ENCODE peak calls at places on chromosomes 11 and 22, in seven cellular contexts. J is CD8-positive, alpha-beta T cell; E is cardiac muscle cell; G is right lobe of liver; T is left lung; S is HFF-Myc; I is GM13977. U is an unnamed sample.

GRCh38 chr11:2551131-2551530 is 106.3 kb downstream of the KCNQ1 start:
- DNase-seq in J (no peak), E (no peak), G (peak), T (no peak), S (no peak), I (no peak), U (no peak)

GRCh38 chr11:90242894-90243416 is 20.1 kb upstream of the CHORDC1 start:
- DNase-seq in J (no peak), E (no peak), G (no peak), T (no peak), S (no peak), I (no peak), U (no peak)

GRCh38 chr11:64353101-64353738 is 5.7 kb upstream of the RPS6KA4 start:
- DNase-seq in J (no peak), E (no peak), G (no peak), T (peak), S (no peak), I (no peak), U (no peak)

GRCh38 chr11:108697872-108698473 is 33.1 kb downstream of the DDX10 start:
- DNase-seq in J (no peak), E (peak), G (no peak), T (no peak), S (peak), I (peak), U (peak)

GRCh38 chr22:29756341-29756740 is 10.5 kb downstream of the ZMAT5 start:
- DNase-seq in J (no peak), E (no peak), G (no peak), T (peak), S (no peak), I (no peak), U (no peak)

GRCh38 chr11:113667801-113668200 is 38.3 kb downstream of the TMPRSS5 start:
- DNase-seq in J (no peak), E (no peak), G (no peak), T (no peak), S (no peak), I (no peak), U (no peak)

GRCh38 chr22:28019881-28020861 is 101.1 kb upstream of the PITPNB start:
- DNase-seq in J (peak), E (peak), G (peak), T (peak), S (no peak), I (peak), U (peak)

GRCh38 chr11:64675417-64676252 is 47.4 kb downstream of the NRXN2 start:
- DNase-seq in J (no peak), E (peak), G (no peak), T (no peak), S (no peak), I (no peak), U (peak)

GRCh38 chr11:65262381-65262680 is 569 bp downstream of the POLA2 start:
- DNase-seq in J (no peak), E (no peak), G (no peak), T (no peak), S (no peak), I (no peak), U (no peak)

GRCh38 chr11:133747409-133747808 is 97.9 kb downstream of the SPATA19 start:
- DNase-seq in J (no peak), E (no peak), G (no peak), T (no peak), S (no peak), I (no peak), U (peak)

GRCh38 chr11:46277623-46278386 is at the start of gene CREB3L1:
- DNase-seq in J (no peak), E (peak), G (no peak), T (no peak), S (no peak), I (no peak), U (peak)

GRCh38 chr11:1078191-1078601 is 3.5 kb downstream of the MUC2 start:
- DNase-seq in J (no peak), E (no peak), G (no peak), T (peak), S (no peak), I (no peak), U (peak)

GRCh38 chr11:26632691-26633159 is 60.7 kb upstream of the MUC15 start:
- DNase-seq in J (no peak), E (no peak), G (no peak), T (no peak), S (no peak), I (no peak), U (no peak)

GRCh38 chr11:10461276-10461790 is 6.3 kb downstream of the AMPD3 start:
- DNase-seq in J (no peak), E (no peak), G (no peak), T (no peak), S (no peak), I (no peak), U (no peak)

GRCh38 chr22:50276143-50276542 is 6.0 kb upstream of the MAPK11 start:
- DNase-seq in J (no peak), E (peak), G (peak), T (peak), S (no peak), I (peak), U (peak)

GRCh38 chr11:40754297-40754696 is 705.2 kb downstream of the LRRC4C start:
- DNase-seq in J (no peak), E (no peak), G (no peak), T (no peak), S (no peak), I (no peak), U (no peak)

GRCh38 chr22:26656896-26657851 is at the start of gene MIAT:
- DNase-seq in J (peak), E (peak), G (peak), T (peak), S (no peak), I (peak), U (peak)

GRCh38 chr11:129785383-129786111 is 30.1 kb upstream of the TMEM45B start:
- DNase-seq in J (no peak), E (peak), G (no peak), T (no peak), S (no peak), I (no peak), U (no peak)

GRCh38 chr11:44944853-44945235 is 5.8 kb downstream of the TP53I11 start:
- DNase-seq in J (no peak), E (no peak), G (no peak), T (peak), S (no peak), I (no peak), U (no peak)

GRCh38 chr11:72179804-72180396 is 12.0 kb upstream of the FOLR1 start:
- DNase-seq in J (no peak), E (no peak), G (no peak), T (no peak), S (no peak), I (no peak), U (no peak)

GRCh38 chr11:123357990-123358827 is 71.9 kb upstream of the GRAMD1B start:
- DNase-seq in J (no peak), E (peak), G (peak), T (peak), S (no peak), I (peak), U (peak)

GRCh38 chr11:64023731-64024710 is 11.7 kb upstream of the FLRT1 start:
- DNase-seq in J (no peak), E (no peak), G (no peak), T (no peak), S (no peak), I (no peak), U (no peak)

GRCh38 chr11:8928981-8929615 is 3.6 kb downstream of the C11orf16 start:
- DNase-seq in J (no peak), E (no peak), G (no peak), T (no peak), S (no peak), I (no peak), U (no peak)

GRCh38 chr22:44452531-44453420 is 45.3 kb downstream of the RTL6 start:
- DNase-seq in J (no peak), E (no peak), G (no peak), T (no peak), S (no peak), I (no peak), U (no peak)

GRCh38 chr22:46561435-46561905 is 24.1 kb upstream of the CELSR1 start:
- DNase-seq in J (no peak), E (no peak), G (no peak), T (peak), S (no peak), I (peak), U (peak)

GRCh38 chr22:45163074-45163416 is 680 bp upstream of the NUP50 start:
- DNase-seq in J (no peak), E (peak), G (no peak), T (no peak), S (no peak), I (peak), U (peak)

GRCh38 chr22:23115825-23116494 is 25.8 kb downstream of the RSPH14 start:
- DNase-seq in J (no peak), E (no peak), G (no peak), T (no peak), S (no peak), I (no peak), U (no peak)

GRCh38 chr11:27721505-27722116 is 21.4 kb upstream of the BDNF start:
- DNase-seq in J (no peak), E (no peak), G (no peak), T (no peak), S (no peak), I (no peak), U (no peak)

GRCh38 chr11:27723685-27724084 is 23.4 kb upstream of the BDNF start:
- DNase-seq in J (no peak), E (no peak), G (no peak), T (no peak), S (no peak), I (no peak), U (no peak)

GRCh38 chr11:27720277-27720830 is 20.1 kb upstream of the BDNF start:
- DNase-seq in J (no peak), E (peak), G (peak), T (no peak), S (no peak), I (peak), U (peak)

GRCh38 chr11:27722117-27722844 is 22.0 kb upstream of the BDNF start:
- DNase-seq in J (no peak), E (peak), G (no peak), T (peak), S (no peak), I (peak), U (peak)

GRCh38 chr11:27722945-27723344 is 22.7 kb upstream of the BDNF start:
- DNase-seq in J (no peak), E (peak), G (no peak), T (no peak), S (no peak), I (peak), U (peak)
- TF ChIP-seq CTCF in J (no peak), E (no peak), G (no peak), T (no peak), S (no peak), I (no peak), U (no peak)

GRCh38 chr11:6612816-6613136 is 760 bp upstream of the TAF10 start:
- DNase-seq in J (no peak), E (no peak), G (no peak), T (no peak), S (no peak), I (no peak), U (peak)
- TF ChIP-seq CTCF in J (peak), E (peak), G (peak), T (no peak), S (peak), I (peak), U (peak)

DNA sequence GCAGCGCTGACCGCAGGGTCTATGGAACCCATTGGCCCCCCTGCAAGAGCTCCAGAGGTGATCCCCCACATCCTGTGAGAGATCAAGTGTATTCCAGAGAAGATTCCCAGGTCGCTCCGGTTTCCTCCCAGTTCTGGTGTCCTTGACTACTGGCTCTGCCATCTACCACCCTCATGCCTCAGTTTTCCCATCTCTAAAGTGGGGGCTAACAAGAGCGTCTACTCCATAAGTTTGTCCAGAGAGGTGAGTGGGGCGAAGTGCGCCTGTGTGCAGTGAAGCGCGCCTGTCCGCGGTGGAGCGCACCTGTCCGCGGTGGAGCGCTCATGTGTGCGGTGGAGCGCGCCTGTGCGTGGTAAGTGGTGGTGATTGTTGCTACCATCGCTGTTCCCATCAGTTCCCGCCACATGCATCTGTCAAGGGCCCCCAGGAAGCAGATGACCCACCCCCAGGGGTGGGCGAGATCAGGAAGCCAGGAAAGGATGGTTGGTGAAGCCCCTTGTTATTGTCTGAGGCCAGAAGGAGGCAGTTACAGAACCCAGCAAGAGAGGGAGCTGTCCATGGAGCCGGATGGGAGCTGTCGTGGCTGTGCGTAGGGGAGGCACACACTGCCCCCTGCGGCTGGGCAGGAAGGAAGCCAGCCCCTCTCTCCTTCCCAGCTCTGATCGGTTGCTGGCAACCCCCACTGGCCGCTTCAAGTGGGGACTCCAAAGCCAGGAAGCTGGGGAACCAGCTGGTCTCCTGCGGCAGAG is 73.2 kb upstream of the FGF3 start:
- DNase-seq in J (no peak), E (no peak), G (no peak), T (peak), S (no peak), I (no peak), U (peak)
- TF ChIP-seq CTCF in J (no peak), E (peak), G (no peak), T (no peak), S (peak), I (no peak), U (peak)

GRCh38 chr11:118435893-118436624 is at the start of gene KMT2A:
- DNase-seq in J (peak), E (peak), G (peak), T (peak), S (peak), I (peak), U (peak)

GRCh38 chr11:118436639-118437045 is 350 bp downstream of the KMT2A start:
- DNase-seq in J (peak), E (peak), G (no peak), T (peak), S (no peak), I (no peak), U (no peak)

GRCh38 chr11:118437736-118438125 is 1.4 kb downstream of the KMT2A start:
- DNase-seq in J (no peak), E (no peak), G (peak), T (no peak), S (no peak), I (no peak), U (peak)

GRCh38 chr11:118438314-118438931 is 2.1 kb downstream of the KMT2A start:
- DNase-seq in J (no peak), E (peak), G (no peak), T (no peak), S (no peak), I (peak), U (peak)

DNA sequence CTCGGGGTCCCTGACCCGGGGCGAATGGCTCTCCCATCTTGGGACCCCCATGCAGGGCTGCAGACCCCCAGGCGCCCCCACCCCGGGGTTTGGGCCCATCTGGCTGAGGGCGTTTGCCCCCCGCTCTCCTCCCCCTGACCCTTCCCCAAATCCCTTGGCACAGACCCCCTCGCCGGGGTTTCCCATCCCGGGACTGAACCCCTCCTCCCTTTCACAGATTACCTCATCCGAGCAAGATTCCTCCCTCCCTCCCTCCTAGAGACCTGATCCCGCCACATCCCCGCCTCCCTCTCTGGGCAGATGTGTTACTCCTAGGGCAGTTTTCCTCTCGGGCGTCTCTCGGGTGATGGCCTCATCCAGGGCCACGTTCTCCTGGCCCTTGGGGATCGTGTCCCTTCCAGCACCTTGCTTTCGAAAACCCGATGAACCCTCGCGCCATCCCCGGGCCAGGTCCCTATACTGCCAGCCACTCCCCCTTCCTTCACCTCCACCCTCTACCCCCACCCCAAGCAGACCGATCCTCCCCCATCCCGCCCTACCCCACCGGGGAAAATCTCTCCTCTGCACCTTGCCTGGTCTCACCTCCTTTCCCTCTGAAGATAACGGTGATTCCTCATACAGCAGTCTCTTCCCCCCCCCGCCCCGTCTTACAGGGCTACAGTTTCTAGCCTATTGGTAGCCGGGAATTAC is 899 bp downstream of the KMT2A start:
- DNase-seq in J (no peak), E (peak), G (peak), T (no peak), S (no peak), I (peak), U (peak)
- TF ChIP-seq CTCF in J (no peak), E (no peak), G (no peak), T (no peak), S (no peak), I (no peak), U (no peak)

DNA sequence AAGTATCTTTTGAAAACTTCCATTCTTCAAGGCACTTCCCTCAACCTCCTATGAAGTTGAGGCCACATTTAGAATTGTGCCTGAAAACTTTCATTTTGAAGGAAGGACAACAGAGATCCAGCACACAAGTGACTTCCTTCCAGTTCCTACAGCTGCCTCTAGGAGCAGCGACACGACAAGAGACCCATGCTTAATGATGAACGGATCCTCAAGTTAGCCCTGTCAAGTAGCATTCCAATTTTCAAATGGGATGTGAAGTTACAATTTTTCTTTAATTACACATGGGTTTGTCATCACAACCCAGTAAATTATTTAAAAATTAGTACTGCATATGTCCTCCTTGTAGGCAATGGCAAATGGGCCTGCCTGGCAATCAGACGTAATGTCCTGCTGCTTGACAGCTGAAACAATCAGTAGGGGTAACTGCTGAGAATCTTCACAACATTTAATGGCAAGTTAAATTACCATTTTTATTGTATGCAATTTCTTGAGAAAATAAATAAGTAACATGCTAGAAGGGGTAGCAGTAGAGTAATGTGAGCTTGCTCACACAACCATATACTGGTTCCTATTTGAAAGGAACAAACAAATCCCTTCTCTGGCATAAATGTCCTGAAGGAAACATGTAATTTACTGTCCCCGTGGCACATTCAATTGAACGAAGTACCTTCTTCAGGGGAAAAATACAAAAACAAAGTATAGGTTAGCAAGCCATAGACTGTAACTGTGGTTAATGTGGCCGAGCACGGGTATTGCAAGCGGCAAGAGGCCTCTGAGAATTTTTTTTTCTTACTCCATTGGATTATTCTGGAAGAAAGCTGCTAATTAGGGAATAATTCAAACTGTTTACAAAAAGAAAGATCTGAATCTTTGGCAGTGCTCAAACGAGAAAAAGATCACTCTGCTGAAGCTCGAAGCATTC is 288.3 kb downstream of the CADM1 start:
- DNase-seq in J (no peak), E (no peak), G (no peak), T (no peak), S (no peak), I (no peak), U (peak)
- TF ChIP-seq CTCF in J (no peak), E (no peak), G (no peak), T (no peak), S (peak), I (no peak), U (peak)

GRCh38 chr11:74683279-74683871 is 47.9 kb downstream of the CHRDL2 start:
- DNase-seq in J (no peak), E (peak), G (no peak), T (peak), S (no peak), I (peak), U (peak)
- TF ChIP-seq CTCF in J (no peak), E (peak), G (peak), T (peak), S (peak), I (peak), U (peak)

GRCh38 chr11:101915811-101916291 is 471 bp downstream of the ANGPTL5 start:
- DNase-seq in J (no peak), E (peak), G (no peak), T (no peak), S (no peak), I (peak), U (no peak)

GRCh38 chr11:101916422-101916821 is at the start of gene ANGPTL5:
- DNase-seq in J (no peak), E (no peak), G (no peak), T (no peak), S (no peak), I (no peak), U (no peak)

GRCh38 chr11:101914349-101914736 is 467 bp upstream of the CEP126 start:
- DNase-seq in J (no peak), E (peak), G (no peak), T (no peak), S (no peak), I (no peak), U (no peak)

GRCh38 chr11:101913631-101914030 is 1.2 kb upstream of the CEP126 start:
- DNase-seq in J (no peak), E (no peak), G (no peak), T (no peak), S (no peak), I (no peak), U (no peak)

DNA sequence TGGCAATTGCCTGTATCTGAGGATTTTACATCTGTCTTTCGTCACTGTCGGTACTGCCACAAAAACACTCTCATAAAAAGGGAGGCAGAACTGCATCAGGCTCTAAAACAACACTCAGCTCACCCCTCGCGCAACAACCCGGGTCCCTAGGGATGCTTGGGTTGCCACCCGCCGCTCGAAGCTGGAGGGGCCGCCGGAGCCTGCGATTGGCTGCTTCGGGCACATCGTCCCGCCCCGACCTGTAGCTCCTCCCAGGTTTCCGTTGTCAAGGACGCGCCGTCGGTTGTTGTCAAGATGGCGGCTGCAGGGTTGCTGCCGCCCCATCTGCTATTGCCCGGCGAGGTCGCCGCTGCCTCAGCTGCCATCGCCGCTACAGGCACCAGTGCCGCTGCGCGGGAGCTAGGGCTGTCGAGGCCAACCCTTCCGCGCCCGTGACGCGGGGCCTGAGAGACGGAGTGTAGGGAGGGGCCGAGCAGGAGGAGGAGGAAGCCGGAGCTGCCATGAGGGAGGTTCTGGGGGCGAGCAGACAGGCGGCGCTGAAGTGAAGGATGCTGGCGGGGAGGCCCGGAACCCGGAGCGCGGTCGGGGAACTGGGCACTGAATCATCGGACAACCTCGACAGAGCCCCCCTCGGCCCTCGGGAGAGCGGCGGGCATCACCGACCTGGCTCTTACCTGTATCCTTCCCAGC is at the start of gene CEP126:
- DNase-seq in J (peak), E (peak), G (peak), T (peak), S (peak), I (peak), U (peak)
- TF ChIP-seq CTCF in J (peak), E (peak), G (peak), T (no peak), S (peak), I (peak), U (no peak)